ENCODE peak calls at places on chromosomes 11 and 22, in six cellular contexts. Z is HepG2, U is SK-N-SH, B is HCT116, J is H1, Y is K562. H is an unnamed sample.

GRCh38 chr11:27705873-27706820 is 5.9 kb upstream of the BDNF start:
- DNase-seq in B (no peak), J (no peak), U (peak), Z (peak), Y (peak), H (no peak)

GRCh38 chr11:94519478-94520084 is 7.3 kb downstream of the C11orf97 start:
- DNase-seq in U (peak), J (no peak), Z (no peak), B (peak), Y (peak), H (no peak)

GRCh38 chr22:17192186-17192585 is 27.0 kb downstream of the ADA2 start:
- DNase-seq in Y (no peak), J (no peak), B (no peak), U (no peak), Z (no peak), H (no peak)

GRCh38 chr22:37827056-37827455 is 3.9 kb downstream of the GALR3 start:
- DNase-seq in B (no peak), Z (no peak), J (no peak), Y (no peak), U (no peak), H (no peak)

GRCh38 chr22:48727454-48728058 is 1100.1 kb downstream of the BRD1 start:
- DNase-seq in Z (no peak), Y (no peak), U (no peak), B (no peak), J (no peak), H (no peak)

GRCh38 chr22:49432211-49432905 is 395.3 kb downstream of the BRD1 start:
- DNase-seq in Y (no peak), U (no peak), Z (no peak), J (no peak), B (no peak), H (no peak)

GRCh38 chr22:18031670-18032454 is 7.5 kb upstream of the MICAL3 start:
- DNase-seq in B (peak), U (no peak), Z (no peak), J (no peak), Y (no peak), H (no peak)

GRCh38 chr11:17767301-17767885 is 32.8 kb downstream of the KCNC1 start:
- DNase-seq in J (no peak), Z (no peak), Y (no peak), U (no peak), B (no peak), H (no peak)

GRCh38 chr22:45987462-45987861 is 10.5 kb upstream of the WNT7B start:
- DNase-seq in U (no peak), B (no peak), J (no peak), Y (no peak), Z (no peak), H (no peak)

GRCh38 chr11:125494601-125494986 is 1.5 kb downstream of the FEZ1 start:
- DNase-seq in Z (no peak), Y (no peak), J (no peak), U (no peak), B (no peak), H (no peak)

GRCh38 chr22:19761500-19762314 is 1.1 kb downstream of the TBX1 start:
- DNase-seq in J (no peak), Z (peak), B (no peak), U (no peak), Y (peak), H (peak)
- TF ChIP-seq JUND in J (no peak), Z (no peak), B (no peak), U (no peak), Y (no peak), H (no peak)

DNA sequence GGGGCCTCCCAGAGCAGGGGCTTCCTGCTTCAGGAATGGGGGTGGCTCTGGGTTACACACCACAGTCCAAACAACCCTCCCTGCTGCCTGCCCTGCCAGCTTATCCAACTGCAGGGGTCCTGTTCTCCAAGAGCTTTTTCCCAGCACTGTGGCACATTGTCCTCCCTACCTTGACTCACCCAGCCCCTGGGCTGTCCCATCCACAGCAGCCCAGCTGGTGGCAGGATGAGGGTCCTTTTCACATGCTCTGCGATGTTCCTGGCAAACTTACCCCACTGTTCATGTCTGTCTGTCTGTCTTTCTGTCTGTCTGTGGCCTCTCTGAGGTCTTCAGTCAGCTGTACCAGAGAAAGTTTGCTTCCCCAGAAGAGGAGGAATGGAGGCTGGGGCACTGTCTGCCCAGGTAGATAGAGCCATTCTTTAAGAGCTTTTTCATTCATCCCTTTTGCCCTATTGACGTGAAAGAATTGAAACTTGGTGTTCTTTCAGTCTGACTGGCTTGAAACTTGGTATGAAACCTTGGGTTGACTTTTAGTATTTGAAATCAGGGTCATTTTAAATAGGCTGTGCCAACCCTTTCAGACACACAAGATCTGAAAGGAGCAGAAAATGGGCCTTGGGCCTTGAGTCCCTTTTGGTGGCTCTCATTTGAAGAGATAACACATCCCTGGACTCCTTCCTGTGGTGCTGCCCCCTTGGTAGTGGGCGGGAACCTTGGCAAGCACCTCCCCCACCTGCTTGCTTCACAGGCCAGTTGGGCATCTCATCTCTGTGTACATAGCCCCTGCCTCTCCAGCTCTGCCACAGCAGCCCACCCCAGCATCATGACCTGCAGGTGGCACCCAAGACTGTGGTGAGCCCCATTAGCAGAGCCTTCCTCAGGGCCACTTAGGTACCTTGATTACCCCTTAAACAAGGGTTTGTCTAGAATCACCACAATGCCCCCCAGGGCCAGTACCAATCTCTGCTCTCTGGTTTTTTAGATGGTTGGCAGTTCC is 74.6 kb upstream of the SUSD2 start:
- DNase-seq in Z (no peak), U (no peak), B (no peak), Y (no peak), J (peak), H (no peak)
- TF ChIP-seq JUND in Z (no peak), U (no peak), B (no peak), Y (no peak), J (no peak), H (no peak)

GRCh38 chr11:123490527-123490926 is 60.5 kb downstream of the GRAMD1B start:
- DNase-seq in Y (no peak), B (no peak), J (no peak), Z (no peak), U (no peak), H (no peak)
- TF ChIP-seq JUND in Y (no peak), B (no peak), J (no peak), Z (no peak), U (no peak), H (no peak)

DNA sequence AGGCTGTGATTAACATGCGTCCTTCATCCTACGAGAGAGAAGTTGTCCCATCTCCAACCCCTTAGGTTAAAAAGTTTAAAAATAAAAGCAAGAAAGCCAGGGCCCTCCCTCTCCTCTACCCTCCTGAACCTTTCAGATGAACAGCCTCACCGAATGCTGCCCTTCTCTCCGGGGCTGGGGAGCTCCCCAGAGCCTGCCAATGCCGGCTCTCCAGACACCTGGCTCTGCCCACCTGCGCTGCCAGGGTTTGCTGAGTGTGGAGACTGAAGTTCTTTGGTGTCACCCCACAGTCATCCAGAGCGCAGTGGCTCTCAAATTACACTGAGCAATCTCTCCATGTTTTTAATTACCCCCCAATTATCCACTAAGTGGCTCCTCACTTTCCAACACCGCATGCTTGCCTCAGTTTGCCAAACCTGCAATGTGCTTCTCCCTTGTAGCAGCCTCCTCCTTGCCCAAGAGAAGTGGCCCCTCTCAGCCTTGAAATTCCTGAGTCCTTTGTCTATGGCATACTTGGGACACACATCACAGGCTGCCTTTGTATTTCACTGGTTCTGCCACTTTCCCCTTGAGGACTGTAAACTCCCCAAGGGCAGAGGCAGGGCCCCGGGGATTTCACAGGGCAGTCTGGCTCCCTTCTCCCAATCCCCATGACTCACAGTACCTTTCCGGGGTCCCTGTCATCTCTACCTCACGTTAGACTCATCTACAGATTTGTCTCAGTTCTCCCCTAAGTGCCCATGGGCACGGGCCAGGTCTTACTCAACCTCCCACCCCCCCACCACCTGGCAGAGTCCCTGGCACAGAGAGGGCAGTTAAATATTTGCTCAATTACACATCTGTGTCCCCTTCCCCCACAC is 2.0 kb downstream of the MYH9 start:
- DNase-seq in J (no peak), Z (peak), B (no peak), Y (no peak), U (no peak), H (peak)
- TF ChIP-seq JUND in J (no peak), Z (no peak), B (no peak), Y (no peak), U (peak), H (no peak)

H was measured in T47D.